ENCODE peak calls at places on chromosomes 6 and 20, in eight cellular contexts. I is IMR-90; N is A673; O is SJCRH30; G is naive thymus-derived CD4-positive, alpha-beta T cell; Y is astrocyte; W is aorta; K is Karpas-422. F is an unnamed sample. For H3K36me3, the result is how much of the 10 kb centered on the place peaks cover.

GRCh38 chr6:111211411-111212030 is 124.2 kb downstream of the SLC16A10 start:
- DNase-seq in I (no peak), N (no peak), O (no peak), G (no peak), Y (no peak), W (no peak), K (no peak), F (no peak)

GRCh38 chr20:3786126-3786484 is 435 bp downstream of the CENPB start:
- DNase-seq in I (peak), N (peak), O (no peak), G (peak), Y (peak), W (peak), K (no peak), F (no peak)

GRCh38 chr20:4509825-4510522 is 211.7 kb upstream of the PRND start:
- DNase-seq in I (peak), N (peak), O (no peak), G (no peak), Y (peak), W (no peak), K (no peak), F (no peak)

GRCh38 chr6:17012421-17013225 is 89.2 kb upstream of the STMND1 start:
- DNase-seq in I (peak), N (peak), O (no peak), G (no peak), Y (peak), W (no peak), K (no peak), F (no peak)

GRCh38 chr6:11132191-11132590 is 20.7 kb upstream of the ERVFRD-1 start:
- DNase-seq in I (no peak), N (no peak), O (no peak), G (no peak), Y (no peak), W (no peak), K (no peak), F (no peak)

GRCh38 chr6:168675375-168675774 is 234.4 kb downstream of the SMOC2 start:
- DNase-seq in I (no peak), N (no peak), O (no peak), G (no peak), Y (no peak), W (peak), K (no peak), F (no peak)

GRCh38 chr6:137890983-137891537 is 24.0 kb downstream of the TNFAIP3 start:
- DNase-seq in I (no peak), N (no peak), O (no peak), G (no peak), Y (no peak), W (no peak), K (no peak), F (no peak)

GRCh38 chr6:155389130-155389529 is 66.5 kb downstream of the NOX3 start:
- DNase-seq in I (peak), N (no peak), O (no peak), G (no peak), Y (peak), W (no peak), K (no peak), F (no peak)

GRCh38 chr6:118680452-118681095 is 29.2 kb upstream of the CEP85L start:
- DNase-seq in I (no peak), N (no peak), O (no peak), G (no peak), Y (no peak), W (no peak), K (no peak), F (no peak)

GRCh38 chr6:130708338-130708737 is 118.9 kb upstream of the SMLR1 start:
- DNase-seq in I (peak), N (no peak), O (peak), G (no peak), Y (no peak), W (no peak), K (no peak), F (no peak)

GRCh38 chr20:16821211-16822089 is 73.3 kb downstream of the OTOR start:
- DNase-seq in I (peak), N (peak), O (peak), G (peak), Y (peak), W (no peak), K (peak), F (peak)

GRCh38 chr6:125018136-125018535 is 55.9 kb downstream of the RNF217 start:
- DNase-seq in I (no peak), N (no peak), O (no peak), G (no peak), Y (no peak), W (no peak), K (no peak), F (no peak)

GRCh38 chr6:28243946-28244345 is 8.1 kb downstream of the ZKSCAN4 start:
- DNase-seq in I (no peak), N (no peak), O (no peak), G (no peak), Y (no peak), W (no peak), K (no peak), F (no peak)

GRCh38 chr6:136866872-136867416 is 44.6 kb downstream of the PEX7 start:
- DNase-seq in I (peak), N (no peak), O (no peak), G (no peak), Y (peak), W (no peak), K (no peak), F (no peak)

GRCh38 chr6:75290558-75290957 is 6.0 kb upstream of the TMEM30A start:
- DNase-seq in I (no peak), N (no peak), O (no peak), G (no peak), Y (no peak), W (no peak), K (no peak), F (no peak)

GRCh38 chr6:151911401-151911800 is 103.9 kb downstream of the ESR1 start:
- DNase-seq in I (no peak), N (no peak), O (no peak), G (no peak), Y (no peak), W (no peak), K (no peak), F (no peak)

GRCh38 chr6:122995930-122996796 is at the start of gene CLVS2:
- DNase-seq in I (no peak), N (peak), O (no peak), G (no peak), Y (peak), W (peak), K (no peak), F (no peak)

GRCh38 chr20:25076731-25077609 is 5.0 kb downstream of the VSX1 start:
- DNase-seq in I (peak), N (no peak), O (no peak), G (no peak), Y (no peak), W (no peak), K (peak), F (no peak)

GRCh38 chr6:26536571-26537159 is 1.5 kb upstream of the HMGN4 start:
- DNase-seq in I (peak), N (peak), O (peak), G (peak), Y (peak), W (no peak), K (peak), F (no peak)

GRCh38 chr6:32974541-32975308 is 6.3 kb downstream of the BRD2 start:
- DNase-seq in I (no peak), N (peak), O (no peak), G (no peak), Y (no peak), W (no peak), K (no peak), F (no peak)

GRCh38 chr6:32973934-32974333 is 5.5 kb downstream of the BRD2 start:
- DNase-seq in I (peak), N (peak), O (no peak), G (peak), Y (peak), W (no peak), K (peak), F (no peak)

GRCh38 chr6:32971581-32972352 is 3.4 kb downstream of the BRD2 start:
- DNase-seq in I (peak), N (peak), O (peak), G (peak), Y (peak), W (peak), K (peak), F (no peak)

GRCh38 chr6:32972353-32973143 is 4.2 kb downstream of the BRD2 start:
- DNase-seq in I (no peak), N (no peak), O (no peak), G (peak), Y (no peak), W (peak), K (no peak), F (no peak)

DNA sequence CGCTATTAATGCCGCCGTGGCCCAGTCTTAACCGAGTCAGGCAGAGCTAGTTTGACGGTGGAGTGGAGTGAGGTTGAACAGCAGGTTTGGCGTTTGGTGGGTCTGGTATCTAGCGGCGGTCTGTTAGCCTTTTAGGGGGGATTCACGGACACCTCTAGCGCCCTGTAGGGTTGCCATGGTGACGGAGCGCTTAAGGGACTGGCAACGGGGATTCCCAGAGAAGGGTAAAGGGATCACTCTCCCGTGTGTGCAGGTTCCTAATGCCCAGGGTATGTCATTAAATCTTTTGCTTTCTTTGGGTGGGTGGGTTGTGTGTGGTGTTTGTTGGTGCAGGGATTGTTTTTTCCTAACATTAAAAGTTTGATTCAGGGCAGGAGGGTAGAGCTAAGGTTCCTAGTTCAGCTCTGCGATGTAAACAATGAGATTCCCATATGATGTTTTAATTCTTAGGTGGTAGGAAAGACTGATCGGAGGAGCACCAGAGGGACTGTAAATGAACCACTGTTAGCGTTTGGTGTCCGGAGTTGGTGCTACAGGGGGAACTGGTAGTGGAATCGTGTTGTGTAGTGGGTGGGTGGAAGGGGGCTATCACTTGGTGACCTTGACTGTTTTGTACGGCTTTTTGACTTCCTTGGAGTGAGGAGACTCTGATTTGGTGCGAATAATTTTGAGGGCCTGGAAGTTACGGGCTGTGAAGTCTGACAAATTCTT is 4.9 kb downstream of the BRD2 start:
- DNase-seq in I (peak), N (peak), O (no peak), G (peak), Y (no peak), W (peak), K (peak), F (no peak)
- H3K36me3 ChIP-seq in I (under half), N (half or more), O (half or more), G (under half), Y (under half), W (under half), K (half or more), F (under half)

DNA sequence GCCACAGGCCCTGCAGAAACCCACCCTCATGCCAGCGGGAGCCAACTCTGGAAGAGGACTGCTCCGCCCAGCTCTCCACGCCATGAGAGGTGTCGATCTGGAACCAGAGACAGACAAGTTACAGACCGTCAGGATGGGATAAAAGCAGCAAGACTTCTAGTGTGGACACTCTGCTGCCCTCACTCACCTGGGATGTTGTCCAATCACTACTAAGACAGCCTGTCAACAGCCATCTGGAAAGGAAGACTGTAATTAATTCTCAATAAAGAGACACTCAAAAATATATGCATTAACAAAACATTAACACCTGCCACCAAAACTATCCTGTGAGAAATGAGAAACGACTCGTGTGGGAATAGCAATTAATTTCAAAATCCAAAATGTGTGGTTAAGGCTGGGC is 28.3 kb downstream of the SLC2A4RG start:
- DNase-seq in I (no peak), N (no peak), O (no peak), G (no peak), Y (no peak), W (no peak), K (no peak), F (no peak)
- H3K36me3 ChIP-seq in I (under half), N (under half), O (under half), G (under half), Y (under half), W (under half), K (under half), F (under half)

DNA sequence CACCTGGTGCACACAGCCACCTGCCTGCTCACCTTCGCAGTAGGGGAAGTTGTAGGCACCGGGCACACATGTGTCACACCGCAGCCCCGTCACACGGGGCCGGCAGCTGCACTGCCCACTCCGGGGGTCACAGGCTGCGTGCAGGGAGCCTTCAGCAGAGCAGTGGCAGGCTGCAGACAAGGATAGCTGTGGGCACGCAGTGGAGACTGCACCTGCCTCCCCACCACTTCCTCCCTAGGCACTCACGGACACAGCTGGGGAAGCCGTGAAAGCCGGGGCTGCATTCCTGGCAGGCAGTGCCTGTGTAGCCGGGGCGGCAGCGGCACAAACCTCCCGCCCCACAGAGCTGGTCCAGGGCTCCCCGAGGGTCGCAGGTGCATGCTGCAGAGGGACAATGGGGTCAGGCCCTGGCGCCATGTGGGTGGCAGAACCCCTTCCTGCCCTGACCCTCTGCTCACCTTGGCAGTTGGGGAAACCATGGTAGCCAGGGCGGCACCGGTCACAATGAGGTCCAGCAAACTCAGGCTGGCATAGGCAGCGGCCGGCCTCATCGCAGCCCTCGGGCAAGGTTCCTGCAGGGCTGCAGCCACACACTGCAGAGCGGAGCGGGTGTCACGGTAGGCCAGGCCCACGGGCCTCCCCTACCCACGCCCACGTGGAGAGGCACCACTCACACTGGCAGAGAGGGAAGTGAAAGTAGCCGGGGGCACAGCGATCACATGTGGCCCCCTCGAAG is 29.4 kb downstream of the LAMA5 start:
- DNase-seq in I (no peak), N (no peak), O (no peak), G (no peak), Y (no peak), W (no peak), K (peak), F (no peak)
- H3K36me3 ChIP-seq in I (under half), N (under half), O (under half), G (under half), Y (under half), W (under half), K (under half), F (under half)

GRCh38 chr6:90611996-90612690 is 25.3 kb upstream of the MAP3K7 start:
- DNase-seq in I (no peak), N (no peak), O (no peak), G (no peak), Y (no peak), W (peak), K (no peak), F (no peak)
- H3K36me3 ChIP-seq in I (under half), N (under half), O (under half), G (under half), Y (under half), W (under half), K (under half), F (under half)

DNA sequence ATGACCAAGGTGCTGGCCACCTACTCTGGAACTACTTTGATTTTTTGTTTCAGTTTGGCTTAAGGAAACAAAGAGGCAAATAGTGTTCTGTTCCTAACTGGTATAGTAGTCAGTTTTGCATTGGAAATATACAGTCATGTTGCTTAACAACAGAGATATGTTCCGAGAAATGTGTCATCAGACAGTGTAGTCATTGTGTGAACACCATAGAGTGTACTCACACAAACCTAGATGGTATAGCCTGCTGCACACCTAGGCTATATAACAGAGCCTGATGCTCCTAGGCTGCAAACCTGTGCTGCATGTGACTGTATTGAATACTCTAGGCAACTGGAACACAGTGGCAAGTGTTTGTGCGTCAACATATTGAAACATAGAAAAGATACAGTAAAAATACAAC is 80.4 kb downstream of the ARID1B start:
- DNase-seq in I (peak), N (no peak), O (no peak), G (no peak), Y (peak), W (no peak), K (no peak), F (no peak)
- H3K36me3 ChIP-seq in I (under half), N (under half), O (under half), G (under half), Y (under half), W (under half), K (under half), F (under half)

GRCh38 chr6:38686270-38687042 is 16.5 kb downstream of the GLO1 start:
- DNase-seq in I (peak), N (no peak), O (no peak), G (no peak), Y (no peak), W (no peak), K (no peak), F (no peak)
- H3K36me3 ChIP-seq in I (under half), N (under half), O (half or more), G (under half), Y (under half), W (under half), K (under half), F (under half)

GRCh38 chr6:144467153-144467762 is 182.1 kb downstream of the UTRN start:
- DNase-seq in I (no peak), N (no peak), O (no peak), G (no peak), Y (no peak), W (no peak), K (no peak), F (no peak)
- H3K36me3 ChIP-seq in I (under half), N (under half), O (under half), G (under half), Y (under half), W (under half), K (under half), F (under half)

F was measured in iPS DF 6.9.